ENCODE peak calls at places on chromosomes 11 and 22, in five cellular contexts. One of them, this sample, is unnamed.

GRCh38 chr11:104275992-104276391 is 112.0 kb upstream of the PDGFD start:
- DNase-seq in stimulated activated CD4-positive, alpha-beta T cell treated with anti-CD3 and anti-CD28 coated beads, TNF-alpha, amount 100 ng/mL, for 24 hours: no peak
- DNase-seq in AG10803: no peak
- DNase-seq in cardiac fibroblast: peak; percentile 29
- DNase-seq in A549: peak; percentile 43
- DNase-seq in this sample: no peak

GRCh38 chr11:22666700-22667439 is 459 bp downstream of the GAS2 start:
- DNase-seq in stimulated activated CD4-positive, alpha-beta T cell treated with anti-CD3 and anti-CD28 coated beads, TNF-alpha, amount 100 ng/mL, for 24 hours: no peak
- DNase-seq in A549: no peak
- DNase-seq in cardiac fibroblast: peak; percentile 6
- DNase-seq in AG10803: no peak
- DNase-seq in this sample: no peak

GRCh38 chr11:117959438-117960149 is 26.6 kb upstream of the IL10RA start:
- DNase-seq in A549: no peak
- DNase-seq in stimulated activated CD4-positive, alpha-beta T cell treated with anti-CD3 and anti-CD28 coated beads, TNF-alpha, amount 100 ng/mL, for 24 hours: no peak
- DNase-seq in cardiac fibroblast: no peak
- DNase-seq in AG10803: no peak
- DNase-seq in this sample: no peak

GRCh38 chr11:8964324-8965320 is at the start of gene TMEM9B:
- DNase-seq in cardiac fibroblast: peak; percentile 85
- DNase-seq in AG10803: peak; percentile 81
- DNase-seq in A549: peak; percentile 92
- DNase-seq in stimulated activated CD4-positive, alpha-beta T cell treated with anti-CD3 and anti-CD28 coated beads, TNF-alpha, amount 100 ng/mL, for 24 hours: peak; percentile 85
- DNase-seq in this sample: peak; percentile 54

GRCh38 chr11:7306900-7307299 is 55.2 kb downstream of the SYT9 start:
- DNase-seq in cardiac fibroblast: no peak
- DNase-seq in A549: no peak
- DNase-seq in stimulated activated CD4-positive, alpha-beta T cell treated with anti-CD3 and anti-CD28 coated beads, TNF-alpha, amount 100 ng/mL, for 24 hours: no peak
- DNase-seq in AG10803: no peak
- DNase-seq in this sample: no peak

GRCh38 chr11:67318239-67318555 is 14.9 kb downstream of the SSH3 start:
- DNase-seq in A549: no peak
- DNase-seq in cardiac fibroblast: no peak
- DNase-seq in stimulated activated CD4-positive, alpha-beta T cell treated with anti-CD3 and anti-CD28 coated beads, TNF-alpha, amount 100 ng/mL, for 24 hours: no peak
- DNase-seq in AG10803: no peak
- DNase-seq in this sample: no peak

GRCh38 chr22:29205598-29206371 is at the start of gene EMID1:
- DNase-seq in cardiac fibroblast: peak; percentile 9
- DNase-seq in A549: peak; percentile 13
- DNase-seq in AG10803: no peak
- DNase-seq in stimulated activated CD4-positive, alpha-beta T cell treated with anti-CD3 and anti-CD28 coated beads, TNF-alpha, amount 100 ng/mL, for 24 hours: peak; percentile 7
- DNase-seq in this sample: no peak

GRCh38 chr22:40237241-40237640 is 59.5 kb downstream of the TNRC6B start:
- DNase-seq in A549: no peak
- DNase-seq in cardiac fibroblast: no peak
- DNase-seq in AG10803: no peak
- DNase-seq in stimulated activated CD4-positive, alpha-beta T cell treated with anti-CD3 and anti-CD28 coated beads, TNF-alpha, amount 100 ng/mL, for 24 hours: no peak
- DNase-seq in this sample: no peak

GRCh38 chr11:103584021-103584420 is 452.4 kb upstream of the DDI1 start:
- DNase-seq in cardiac fibroblast: no peak
- DNase-seq in stimulated activated CD4-positive, alpha-beta T cell treated with anti-CD3 and anti-CD28 coated beads, TNF-alpha, amount 100 ng/mL, for 24 hours: no peak
- DNase-seq in AG10803: no peak
- DNase-seq in A549: no peak
- DNase-seq in this sample: no peak

GRCh38 chr11:121523581-121524232 is 70.9 kb upstream of the SORL1-AS1 start:
- DNase-seq in A549: no peak
- DNase-seq in AG10803: no peak
- DNase-seq in cardiac fibroblast: no peak
- DNase-seq in stimulated activated CD4-positive, alpha-beta T cell treated with anti-CD3 and anti-CD28 coated beads, TNF-alpha, amount 100 ng/mL, for 24 hours: no peak
- DNase-seq in this sample: no peak

GRCh38 chr11:27700351-27701261 is at the start of gene BDNF:
- DNase-seq in AG10803: peak; percentile 68
- DNase-seq in stimulated activated CD4-positive, alpha-beta T cell treated with anti-CD3 and anti-CD28 coated beads, TNF-alpha, amount 100 ng/mL, for 24 hours: no peak
- DNase-seq in cardiac fibroblast: peak; percentile 51
- DNase-seq in A549: peak; percentile 67
- DNase-seq in this sample: no peak

GRCh38 chr22:22928666-22929380 is 41.2 kb downstream of the IGLL5 start:
- DNase-seq in cardiac fibroblast: peak; percentile 35
- DNase-seq in A549: no peak
- DNase-seq in stimulated activated CD4-positive, alpha-beta T cell treated with anti-CD3 and anti-CD28 coated beads, TNF-alpha, amount 100 ng/mL, for 24 hours: peak; percentile 35
- DNase-seq in AG10803: peak; percentile 23
- DNase-seq in this sample: peak; percentile 9

GRCh38 chr11:71327156-71328085 is 75.0 kb upstream of the SHANK2 start:
- DNase-seq in A549: no peak
- DNase-seq in AG10803: no peak
- DNase-seq in cardiac fibroblast: no peak
- DNase-seq in stimulated activated CD4-positive, alpha-beta T cell treated with anti-CD3 and anti-CD28 coated beads, TNF-alpha, amount 100 ng/mL, for 24 hours: no peak
- DNase-seq in this sample: no peak

This sample was measured in effector CD4-positive, alpha-beta T cell.